ENCODE peak calls at places on chromosomes 3 and 15, in nine cellular contexts. Q, Y, A, V, B, F, D, P and O are unnamed samples.

GRCh38 chr3:195549931-195550519 is 6.9 kb upstream of the PPP1R2 start:
- DNase-seq in Q (no peak), Y (peak), A (no peak), V (no peak), B (no peak), F (no peak), D (no peak), P (no peak), O (no peak)

GRCh38 chr15:59632714-59633113 is 21.1 kb downstream of the GCNT3 start:
- DNase-seq in Q (no peak), Y (no peak), A (no peak), V (no peak), B (no peak), F (peak), D (no peak), P (no peak), O (peak)

GRCh38 chr3:14124223-14124614 is 451 bp downstream of the CHCHD4 start:
- DNase-seq in Q (peak), Y (peak), A (peak), V (no peak), B (peak), F (peak), D (peak), P (peak), O (peak)

GRCh38 chr3:145557405-145557804 is 603.6 kb downstream of the PLOD2 start:
- DNase-seq in Q (peak), Y (no peak), A (no peak), V (no peak), B (peak), F (no peak), D (no peak), P (no peak), O (no peak)

GRCh38 chr3:16148783-16149182 is 25.7 kb upstream of the GALNT15 start:
- DNase-seq in Q (peak), Y (no peak), A (no peak), V (peak), B (no peak), F (no peak), D (no peak), P (no peak), O (no peak)

GRCh38 chr3:110149763-110150162 is 812.4 kb upstream of the DPPA4 start:
- DNase-seq in Q (no peak), Y (no peak), A (no peak), V (no peak), B (no peak), F (no peak), D (no peak), P (no peak), O (no peak)

GRCh38 chr3:192731233-192731632 is 3.9 kb upstream of the FGF12 start:
- DNase-seq in Q (no peak), Y (no peak), A (no peak), V (no peak), B (no peak), F (no peak), D (no peak), P (no peak), O (no peak)

GRCh38 chr3:143247007-143247563 is 127.5 kb downstream of the CHST2 start:
- DNase-seq in Q (no peak), Y (no peak), A (no peak), V (no peak), B (no peak), F (no peak), D (no peak), P (no peak), O (no peak)

GRCh38 chr3:55923626-55924025 is 436.5 kb upstream of the WNT5A start:
- DNase-seq in Q (no peak), Y (no peak), A (no peak), V (no peak), B (no peak), F (no peak), D (no peak), P (no peak), O (no peak)

GRCh38 chr3:141225939-141226338 is 5.7 kb upstream of the PXYLP1 start:
- DNase-seq in Q (no peak), Y (no peak), A (no peak), V (no peak), B (no peak), F (no peak), D (no peak), P (no peak), O (no peak)

GRCh38 chr3:115074502-115074901 is 72.6 kb downstream of the ZBTB20 start:
- DNase-seq in Q (no peak), Y (no peak), A (no peak), V (no peak), B (peak), F (no peak), D (no peak), P (no peak), O (no peak)

GRCh38 chr15:68783226-68784054 is 37.3 kb downstream of the ANP32A start:
- DNase-seq in Q (no peak), Y (peak), A (peak), V (no peak), B (no peak), F (no peak), D (peak), P (no peak), O (peak)

GRCh38 chr15:67707520-67708283 is 117.6 kb upstream of the SKOR1 start:
- DNase-seq in Q (no peak), Y (no peak), A (no peak), V (no peak), B (no peak), F (no peak), D (no peak), P (no peak), O (no peak)

GRCh38 chr3:1091276-1091675 is 1.5 kb upstream of the CNTN6 start:
- DNase-seq in Q (no peak), Y (no peak), A (no peak), V (no peak), B (no peak), F (no peak), D (no peak), P (no peak), O (no peak)

GRCh38 chr3:24365168-24365567 is 129.5 kb downstream of the THRB start:
- DNase-seq in Q (peak), Y (no peak), A (no peak), V (no peak), B (peak), F (no peak), D (no peak), P (no peak), O (peak)

GRCh38 chr15:27864076-27864475 is 235.0 kb downstream of the OCA2 start:
- DNase-seq in Q (no peak), Y (no peak), A (no peak), V (no peak), B (no peak), F (no peak), D (no peak), P (no peak), O (no peak)

GRCh38 chr3:64199933-64200332 is 25.3 kb downstream of the PRICKLE2 start:
- DNase-seq in Q (no peak), Y (no peak), A (no peak), V (no peak), B (no peak), F (no peak), D (no peak), P (no peak), O (no peak)

GRCh38 chr3:15585111-15585844 is 16.1 kb downstream of the HACL1 start:
- DNase-seq in Q (no peak), Y (no peak), A (no peak), V (no peak), B (peak), F (no peak), D (no peak), P (no peak), O (no peak)

GRCh38 chr3:66486187-66486586 is 14.6 kb downstream of the LRIG1 start:
- DNase-seq in Q (no peak), Y (no peak), A (no peak), V (no peak), B (no peak), F (no peak), D (no peak), P (no peak), O (no peak)

GRCh38 chr3:13229291-13229949 is 156.2 kb upstream of the IQSEC1 start:
- DNase-seq in Q (no peak), Y (no peak), A (peak), V (no peak), B (no peak), F (no peak), D (no peak), P (no peak), O (peak)

GRCh38 chr3:194275721-194276120 is 75.4 kb downstream of the CPN2 start:
- DNase-seq in Q (no peak), Y (no peak), A (no peak), V (no peak), B (no peak), F (no peak), D (no peak), P (no peak), O (no peak)

GRCh38 chr3:65314265-65314664 is 626.5 kb upstream of the ADAMTS9 start:
- DNase-seq in Q (no peak), Y (no peak), A (no peak), V (no peak), B (peak), F (no peak), D (no peak), P (no peak), O (no peak)

GRCh38 chr15:62099171-62099601 is 32.4 kb downstream of the C2CD4A start:
- DNase-seq in Q (no peak), Y (no peak), A (no peak), V (no peak), B (peak), F (no peak), D (no peak), P (no peak), O (no peak)

GRCh38 chr3:127699098-127699945 is 26.6 kb downstream of the ABTB1 start:
- DNase-seq in Q (no peak), Y (no peak), A (no peak), V (no peak), B (no peak), F (no peak), D (no peak), P (no peak), O (no peak)

GRCh38 chr3:187077085-187077484 is 62.2 kb downstream of the RPL39L start:
- DNase-seq in Q (no peak), Y (no peak), A (no peak), V (no peak), B (no peak), F (no peak), D (no peak), P (no peak), O (no peak)